ENCODE peak calls at places on chromosomes 13 and 19, in ten cellular contexts. One of them, this sample, is unnamed.

GRCh38 chr19:23305555-23305954 is 55.4 kb upstream of the ZNF724 start:
- DNase-seq in uterus: no peak
- DNase-seq in testis: no peak
- DNase-seq in A549: no peak
- DNase-seq in ovary: no peak
- DNase-seq in IMR-90: no peak
- DNase-seq in esophagus muscularis mucosa: no peak
- DNase-seq in breast epithelium: no peak
- DNase-seq in right lobe of liver: no peak
- DNase-seq in heart left ventricle: no peak
- DNase-seq in this sample: no peak

GRCh38 chr19:52689804-52690394 is 44.9 kb downstream of the ZNF611 start:
- DNase-seq in uterus: peak; percentile 39
- DNase-seq in testis: peak; percentile 35
- DNase-seq in A549: no peak
- DNase-seq in ovary: peak; percentile 48
- DNase-seq in IMR-90: no peak
- DNase-seq in esophagus muscularis mucosa: peak; percentile 92
- DNase-seq in breast epithelium: peak; percentile 60
- DNase-seq in right lobe of liver: peak; percentile 72
- DNase-seq in heart left ventricle: peak; percentile 49
- DNase-seq in this sample: peak; percentile 46

GRCh38 chr13:90365130-90365529 is 982.4 kb upstream of the MIR17HG start:
- DNase-seq in uterus: no peak
- DNase-seq in testis: no peak
- DNase-seq in A549: no peak
- DNase-seq in ovary: no peak
- DNase-seq in IMR-90: no peak
- DNase-seq in esophagus muscularis mucosa: no peak
- DNase-seq in breast epithelium: no peak
- DNase-seq in right lobe of liver: no peak
- DNase-seq in heart left ventricle: no peak
- DNase-seq in this sample: peak; percentile 16

GRCh38 chr13:50124536-50125305 is 109.5 kb downstream of the KCNRG start:
- DNase-seq in uterus: peak; percentile 98
- DNase-seq in testis: peak; percentile 95
- DNase-seq in A549: peak; percentile 54
- DNase-seq in ovary: peak; percentile 98
- DNase-seq in IMR-90: peak; percentile 56
- DNase-seq in esophagus muscularis mucosa: no peak
- DNase-seq in breast epithelium: peak; percentile 94
- DNase-seq in right lobe of liver: peak; percentile 98
- DNase-seq in heart left ventricle: peak; percentile 98
- DNase-seq in this sample: peak; percentile 97

GRCh38 chr19:15213715-15214381 is 13.1 kb upstream of the NOTCH3 start:
- DNase-seq in uterus: peak; percentile 61
- DNase-seq in testis: no peak
- DNase-seq in A549: no peak
- DNase-seq in ovary: peak; percentile 53
- DNase-seq in IMR-90: no peak
- DNase-seq in esophagus muscularis mucosa: no peak
- DNase-seq in breast epithelium: no peak
- DNase-seq in right lobe of liver: no peak
- DNase-seq in heart left ventricle: peak; percentile 91
- DNase-seq in this sample: peak; percentile 76

GRCh38 chr19:6198896-6199239 is 63.4 kb downstream of the ACSBG2 start:
- DNase-seq in uterus: no peak
- DNase-seq in testis: no peak
- DNase-seq in A549: no peak
- DNase-seq in ovary: no peak
- DNase-seq in IMR-90: no peak
- DNase-seq in esophagus muscularis mucosa: no peak
- DNase-seq in breast epithelium: no peak
- DNase-seq in right lobe of liver: no peak
- DNase-seq in heart left ventricle: no peak
- DNase-seq in this sample: no peak

GRCh38 chr19:48578891-48579290 is 26.9 kb downstream of the SULT2B1 start:
- DNase-seq in uterus: no peak
- DNase-seq in testis: no peak
- DNase-seq in A549: no peak
- DNase-seq in ovary: no peak
- DNase-seq in IMR-90: peak; percentile 58
- DNase-seq in esophagus muscularis mucosa: no peak
- DNase-seq in breast epithelium: no peak
- DNase-seq in right lobe of liver: no peak
- DNase-seq in heart left ventricle: no peak
- DNase-seq in this sample: no peak

GRCh38 chr19:5394907-5395505 is 54.4 kb upstream of the PTPRS start:
- DNase-seq in uterus: no peak
- DNase-seq in testis: peak; percentile 45
- DNase-seq in A549: no peak
- DNase-seq in ovary: no peak
- DNase-seq in IMR-90: no peak
- DNase-seq in esophagus muscularis mucosa: no peak
- DNase-seq in breast epithelium: no peak
- DNase-seq in right lobe of liver: no peak
- DNase-seq in heart left ventricle: no peak
- DNase-seq in this sample: no peak

GRCh38 chr19:47408156-47408938 is 11.0 kb downstream of the MEIS3 start:
- DNase-seq in uterus: no peak
- DNase-seq in testis: no peak
- DNase-seq in A549: no peak
- DNase-seq in ovary: no peak
- DNase-seq in IMR-90: no peak
- DNase-seq in esophagus muscularis mucosa: no peak
- DNase-seq in breast epithelium: no peak
- DNase-seq in right lobe of liver: no peak
- DNase-seq in heart left ventricle: no peak
- DNase-seq in this sample: no peak

GRCh38 chr13:105196052-105196451 is 1339.4 kb downstream of the EFNB2 start:
- DNase-seq in uterus: no peak
- DNase-seq in testis: no peak
- DNase-seq in A549: peak; percentile 25
- DNase-seq in ovary: no peak
- DNase-seq in IMR-90: peak; percentile 58
- DNase-seq in esophagus muscularis mucosa: no peak
- DNase-seq in breast epithelium: no peak
- DNase-seq in right lobe of liver: no peak
- DNase-seq in heart left ventricle: no peak
- DNase-seq in this sample: no peak

GRCh38 chr13:90717451-90717936 is 630.0 kb upstream of the MIR17HG start:
- DNase-seq in uterus: no peak
- DNase-seq in testis: no peak
- DNase-seq in A549: no peak
- DNase-seq in ovary: no peak
- DNase-seq in IMR-90: peak; percentile 10
- DNase-seq in esophagus muscularis mucosa: no peak
- DNase-seq in breast epithelium: no peak
- DNase-seq in right lobe of liver: no peak
- DNase-seq in heart left ventricle: no peak
- DNase-seq in this sample: no peak

GRCh38 chr19:5927439-5927821 is 13.4 kb downstream of the CAPS start:
- DNase-seq in uterus: no peak
- DNase-seq in testis: no peak
- DNase-seq in A549: no peak
- DNase-seq in ovary: no peak
- DNase-seq in IMR-90: no peak
- DNase-seq in esophagus muscularis mucosa: no peak
- DNase-seq in breast epithelium: no peak
- DNase-seq in right lobe of liver: no peak
- DNase-seq in heart left ventricle: no peak
- DNase-seq in this sample: no peak

GRCh38 chr13:35470671-35471465 is 5.6 kb downstream of the MAB21L1 start:
- DNase-seq in uterus: no peak
- DNase-seq in testis: no peak
- DNase-seq in A549: no peak
- DNase-seq in ovary: peak; percentile 38
- DNase-seq in IMR-90: peak; percentile 2
- DNase-seq in esophagus muscularis mucosa: no peak
- DNase-seq in breast epithelium: no peak
- DNase-seq in right lobe of liver: peak; percentile 41
- DNase-seq in heart left ventricle: peak; percentile 65
- DNase-seq in this sample: peak; percentile 60

GRCh38 chr19:2309734-2310362 is 1.9 kb upstream of the LINGO3 start:
- DNase-seq in uterus: no peak
- DNase-seq in testis: peak; percentile 43
- DNase-seq in A549: peak; percentile 35
- DNase-seq in ovary: no peak
- DNase-seq in IMR-90: peak; percentile 54
- DNase-seq in esophagus muscularis mucosa: no peak
- DNase-seq in breast epithelium: no peak
- DNase-seq in right lobe of liver: no peak
- DNase-seq in heart left ventricle: no peak
- DNase-seq in this sample: peak; percentile 87

GRCh38 chr19:35609881-35610353 is 2.6 kb upstream of the HAUS5 start:
- DNase-seq in uterus: no peak
- DNase-seq in testis: no peak
- DNase-seq in A549: no peak
- DNase-seq in ovary: no peak
- DNase-seq in IMR-90: no peak
- DNase-seq in esophagus muscularis mucosa: no peak
- DNase-seq in breast epithelium: no peak
- DNase-seq in right lobe of liver: no peak
- DNase-seq in heart left ventricle: no peak
- DNase-seq in this sample: no peak
- TF ChIP-seq POLR2A in uterus: no peak
- TF ChIP-seq POLR2A in testis: no peak
- TF ChIP-seq POLR2A in A549: no peak
- TF ChIP-seq POLR2A in ovary: no peak
- TF ChIP-seq POLR2A in IMR-90: no peak
- TF ChIP-seq POLR2A in esophagus muscularis mucosa: no peak
- TF ChIP-seq POLR2A in breast epithelium: no peak
- TF ChIP-seq POLR2A in right lobe of liver: no peak
- TF ChIP-seq POLR2A in heart left ventricle: no peak
- TF ChIP-seq POLR2A in this sample: no peak

GRCh38 chr13:38417727-38418126 is 68.1 kb downstream of the UFM1 start:
- DNase-seq in uterus: no peak
- DNase-seq in testis: no peak
- DNase-seq in A549: peak; percentile 5
- DNase-seq in ovary: no peak
- DNase-seq in IMR-90: peak; percentile 1
- DNase-seq in esophagus muscularis mucosa: no peak
- DNase-seq in breast epithelium: no peak
- DNase-seq in right lobe of liver: no peak
- DNase-seq in heart left ventricle: no peak
- DNase-seq in this sample: no peak
- TF ChIP-seq CTCF in uterus: no peak
- TF ChIP-seq CTCF in testis: no peak
- TF ChIP-seq CTCF in A549: no peak
- TF ChIP-seq CTCF in ovary: peak; percentile 17
- TF ChIP-seq CTCF in IMR-90: no peak
- TF ChIP-seq CTCF in esophagus muscularis mucosa: no peak
- TF ChIP-seq CTCF in breast epithelium: no peak
- TF ChIP-seq CTCF in right lobe of liver: no peak
- TF ChIP-seq CTCF in heart left ventricle: peak; percentile 38
- TF ChIP-seq CTCF in this sample: peak; percentile 20

GRCh38 chr19:50511069-50511822 is at the start of gene JOSD2:
- DNase-seq in uterus: peak; percentile 99
- DNase-seq in testis: peak; percentile 100
- DNase-seq in A549: peak; percentile 100
- DNase-seq in ovary: peak; percentile 99
- DNase-seq in IMR-90: peak; percentile 99
- DNase-seq in esophagus muscularis mucosa: peak; percentile 100
- DNase-seq in breast epithelium: peak; percentile 97
- DNase-seq in right lobe of liver: peak; percentile 99
- DNase-seq in heart left ventricle: peak; percentile 100
- DNase-seq in this sample: peak; percentile 99
- TF ChIP-seq POLR2A in uterus: peak; percentile 34
- TF ChIP-seq POLR2A in testis: peak; percentile 50
- TF ChIP-seq POLR2A in A549: peak; percentile 65
- TF ChIP-seq POLR2A in ovary: peak; percentile 51
- TF ChIP-seq POLR2A in IMR-90: peak; percentile 55
- TF ChIP-seq POLR2A in esophagus muscularis mucosa: peak; percentile 67
- TF ChIP-seq POLR2A in breast epithelium: no peak
- TF ChIP-seq POLR2A in right lobe of liver: peak; percentile 68
- TF ChIP-seq POLR2A in heart left ventricle: peak; percentile 77
- TF ChIP-seq POLR2A in this sample: peak; percentile 37

GRCh38 chr19:18603958-18604819 is 2.4 kb downstream of the CRLF1 start:
- DNase-seq in uterus: no peak
- DNase-seq in testis: no peak
- DNase-seq in A549: no peak
- DNase-seq in ovary: no peak
- DNase-seq in IMR-90: no peak
- DNase-seq in esophagus muscularis mucosa: no peak
- DNase-seq in breast epithelium: no peak
- DNase-seq in right lobe of liver: no peak
- DNase-seq in heart left ventricle: no peak
- DNase-seq in this sample: no peak

GRCh38 chr19:18605196-18605545 is 1.4 kb downstream of the CRLF1 start:
- DNase-seq in uterus: no peak
- DNase-seq in testis: no peak
- DNase-seq in A549: no peak
- DNase-seq in ovary: no peak
- DNase-seq in IMR-90: no peak
- DNase-seq in esophagus muscularis mucosa: no peak
- DNase-seq in breast epithelium: no peak
- DNase-seq in right lobe of liver: no peak
- DNase-seq in heart left ventricle: no peak
- DNase-seq in this sample: no peak

GRCh38 chr19:18601875-18602274 is 4.7 kb downstream of the CRLF1 start:
- DNase-seq in uterus: no peak
- DNase-seq in testis: no peak
- DNase-seq in A549: no peak
- DNase-seq in ovary: no peak
- DNase-seq in IMR-90: no peak
- DNase-seq in esophagus muscularis mucosa: no peak
- DNase-seq in breast epithelium: no peak
- DNase-seq in right lobe of liver: no peak
- DNase-seq in heart left ventricle: no peak
- DNase-seq in this sample: no peak

GRCh38 chr19:18604820-18605159 is 1.8 kb downstream of the CRLF1 start:
- DNase-seq in uterus: no peak
- DNase-seq in testis: no peak
- DNase-seq in A549: no peak
- DNase-seq in ovary: no peak
- DNase-seq in IMR-90: no peak
- DNase-seq in esophagus muscularis mucosa: no peak
- DNase-seq in breast epithelium: no peak
- DNase-seq in right lobe of liver: no peak
- DNase-seq in heart left ventricle: no peak
- DNase-seq in this sample: no peak

DNA sequence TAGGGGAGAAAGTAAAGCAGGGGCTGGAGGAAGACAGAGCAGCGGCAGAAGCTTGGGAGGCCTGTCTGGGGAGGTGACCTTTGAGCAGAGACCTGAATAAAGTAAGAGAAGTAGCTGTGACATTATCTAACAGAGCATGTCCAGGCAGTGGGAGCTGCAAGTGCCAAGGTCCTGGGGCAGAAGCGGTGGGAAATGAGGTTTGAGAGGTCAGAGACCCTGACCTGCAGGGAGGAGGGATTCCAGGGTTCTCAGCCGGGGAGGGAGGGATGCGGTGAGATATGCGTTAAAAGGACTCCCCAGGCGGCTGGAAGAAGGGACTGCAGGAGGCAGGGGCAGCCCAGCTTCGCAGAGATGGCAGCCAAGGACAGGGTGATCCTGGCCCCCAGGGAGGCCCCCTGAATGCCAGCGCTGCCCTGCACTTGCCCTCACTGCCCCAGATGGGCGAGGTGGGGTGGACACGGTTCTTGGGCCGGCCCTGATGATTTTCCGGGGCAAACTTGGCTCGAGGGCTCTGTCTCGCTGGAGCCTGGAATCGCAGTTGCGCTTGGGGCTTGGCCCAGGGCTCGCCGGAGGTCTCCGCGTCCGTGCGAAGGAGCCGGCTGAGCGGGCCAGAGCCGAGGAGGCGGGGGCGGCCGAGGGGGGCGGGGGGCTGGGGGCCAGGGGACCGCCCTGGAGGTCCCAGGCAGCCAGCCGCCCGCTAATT is 3.2 kb downstream of the CRLF1 start:
- DNase-seq in uterus: no peak
- DNase-seq in testis: no peak
- DNase-seq in A549: peak; percentile 38
- DNase-seq in ovary: no peak
- DNase-seq in IMR-90: no peak
- DNase-seq in esophagus muscularis mucosa: no peak
- DNase-seq in breast epithelium: no peak
- DNase-seq in right lobe of liver: no peak
- DNase-seq in heart left ventricle: no peak
- DNase-seq in this sample: no peak
- TF ChIP-seq CTCF in uterus: no peak
- TF ChIP-seq CTCF in testis: peak; percentile 30
- TF ChIP-seq CTCF in A549: peak; percentile 10
- TF ChIP-seq CTCF in ovary: no peak
- TF ChIP-seq CTCF in IMR-90: no peak
- TF ChIP-seq CTCF in esophagus muscularis mucosa: no peak
- TF ChIP-seq CTCF in breast epithelium: no peak
- TF ChIP-seq CTCF in right lobe of liver: no peak
- TF ChIP-seq CTCF in heart left ventricle: peak; percentile 13
- TF ChIP-seq CTCF in this sample: peak; percentile 37

This sample was measured in adrenal gland.